ENCODE peak calls at places on chromosome 13, in ten cellular contexts. X is mammary epithelial cell; K is stomach; L is DMS53; H is activated T-helper 1 cell treated with Interleukin-2 at 50 U/mL for 16 hours; C is heart right ventricle; P is activated CD4-positive, alpha-beta T cell treated with anti-CD3 and anti-CD28 coated beads, Interleukin-2, amount 50 U/mL, for 24 hours; A is AG04450; V is neuronal stem cell; I is activated naive CD4-positive, alpha-beta T cell treated with Interleukin-2 at 50 U/mL for 16 hours. Q is an unnamed sample.

GRCh38 chr13:26325876-26326275 is 71.9 kb downstream of the CDK8 start:
- DNase-seq in P (no peak), V (no peak), H (no peak), L (no peak), I (no peak), C (no peak), X (peak), A (no peak), K (no peak), Q (no peak)

GRCh38 chr13:113552079-113552478 is 32.5 kb upstream of the TFDP1 start:
- DNase-seq in L (no peak), K (peak), I (no peak), A (no peak), C (no peak), P (no peak), H (no peak), V (no peak), X (no peak), Q (no peak)

GRCh38 chr13:111319998-111320911 is at the start of gene TEX29:
- DNase-seq in X (no peak), I (no peak), C (no peak), H (no peak), K (no peak), P (no peak), L (peak), V (no peak), A (no peak), Q (no peak)

GRCh38 chr13:22050951-22051563 is 380.2 kb downstream of the FGF9 start:
- DNase-seq in P (no peak), A (no peak), V (no peak), K (no peak), C (no peak), I (no peak), H (no peak), L (no peak), X (no peak), Q (no peak)

GRCh38 chr13:24253520-24254150 is 55.7 kb upstream of the C1QTNF9 start:
- DNase-seq in K (no peak), C (no peak), I (peak), X (no peak), V (no peak), A (no peak), P (no peak), L (no peak), H (no peak), Q (no peak)

GRCh38 chr13:25300861-25301346 is 521 bp upstream of the NUP58 start:
- DNase-seq in I (no peak), H (no peak), K (no peak), C (peak), P (no peak), V (no peak), L (no peak), A (no peak), X (no peak), Q (no peak)

GRCh38 chr13:31631071-31631470 is 108.3 kb upstream of the RXFP2 start:
- DNase-seq in A (no peak), I (no peak), V (no peak), K (no peak), P (no peak), C (no peak), H (no peak), X (no peak), L (no peak), Q (no peak)

GRCh38 chr13:100728201-100728600 is 53.6 kb upstream of the TMTC4 start:
- DNase-seq in C (no peak), X (no peak), H (no peak), A (no peak), V (no peak), K (no peak), I (no peak), L (no peak), P (no peak), Q (no peak)

GRCh38 chr13:28707629-28708427 is 10.9 kb downstream of the SLC46A3 start:
- DNase-seq in A (peak), L (peak), H (no peak), P (no peak), K (no peak), V (no peak), I (no peak), X (peak), C (no peak), Q (no peak)

GRCh38 chr13:30113983-30114491 is 193.3 kb downstream of the KATNAL1 start:
- DNase-seq in I (no peak), H (no peak), C (no peak), K (peak), V (no peak), P (no peak), A (no peak), X (no peak), L (peak), Q (no peak)

GRCh38 chr13:114313061-114313860 is 1.0 kb upstream of the CHAMP1 start:
- DNase-seq in C (no peak), K (no peak), A (no peak), V (no peak), H (no peak), I (peak), L (no peak), X (no peak), P (peak), Q (no peak)

GRCh38 chr13:43388282-43389034 is 365.1 kb downstream of the DNAJC15 start:
- DNase-seq in X (peak), C (no peak), K (peak), P (no peak), V (no peak), L (peak), I (no peak), H (no peak), A (no peak), Q (peak)

GRCh38 chr13:93724187-93724586 is 497.6 kb downstream of the GPC6 start:
- DNase-seq in I (no peak), K (no peak), V (no peak), L (no peak), C (no peak), P (no peak), H (no peak), A (no peak), X (no peak), Q (no peak)

GRCh38 chr13:98839826-98840769 is 87.6 kb upstream of the SLC15A1 start:
- DNase-seq in I (peak), C (peak), H (no peak), X (peak), P (no peak), K (peak), L (peak), A (no peak), V (peak), Q (peak)

GRCh38 chr13:79245937-79246574 is 160.0 kb downstream of the RBM26 start:
- DNase-seq in A (no peak), H (no peak), P (no peak), V (no peak), L (peak), C (no peak), K (no peak), X (no peak), I (no peak), Q (no peak)

GRCh38 chr13:75395056-75395455 is 86.9 kb downstream of the TBC1D4 start:
- DNase-seq in V (no peak), K (no peak), A (no peak), P (no peak), X (no peak), H (no peak), I (no peak), L (no peak), C (no peak), Q (no peak)

GRCh38 chr13:48411281-48412099 is 1.4 kb downstream of the LPAR6 start:
- DNase-seq in K (no peak), A (no peak), H (peak), V (no peak), P (no peak), I (peak), X (no peak), C (no peak), L (no peak), Q (no peak)

GRCh38 chr13:110981379-110981778 is 66.5 kb upstream of the ANKRD10 start:
- DNase-seq in A (no peak), V (no peak), X (no peak), C (no peak), H (no peak), I (no peak), K (no peak), L (no peak), P (no peak), Q (no peak)

Q was measured in NCI-H345.